ENCODE peak calls at places on chromosome 14, in nine cellular contexts. One of them, this sample, is unnamed.

GRCh38 chr14:88695873-88696272 is 96.9 kb downstream of the EML5 start:
- DNase-seq in T-cell: no peak
- DNase-seq in cardiac fibroblast: no peak
- DNase-seq in DMS153: no peak
- DNase-seq in uterus: no peak
- DNase-seq in GM13977: no peak
- DNase-seq in psoas muscle: no peak
- DNase-seq in activated CD4-positive, alpha-beta T cell treated with anti-CD3 and anti-CD28 coated beads, Interleukin-2, amount 50 U/mL, for 48 hours: no peak
- DNase-seq in NCI-H1694: no peak
- DNase-seq in this sample: no peak

GRCh38 chr14:102779574-102780315 is 2.5 kb downstream of the TRAF3 start:
- DNase-seq in T-cell: no peak
- DNase-seq in cardiac fibroblast: peak
- DNase-seq in DMS153: no peak
- DNase-seq in uterus: no peak
- DNase-seq in GM13977: no peak
- DNase-seq in psoas muscle: no peak
- DNase-seq in activated CD4-positive, alpha-beta T cell treated with anti-CD3 and anti-CD28 coated beads, Interleukin-2, amount 50 U/mL, for 48 hours: no peak
- DNase-seq in NCI-H1694: no peak
- DNase-seq in this sample: no peak

GRCh38 chr14:90545966-90546751 is 149.3 kb downstream of the CALM1 start:
- DNase-seq in T-cell: no peak
- DNase-seq in cardiac fibroblast: no peak
- DNase-seq in DMS153: no peak
- DNase-seq in uterus: no peak
- DNase-seq in GM13977: no peak
- DNase-seq in psoas muscle: peak
- DNase-seq in activated CD4-positive, alpha-beta T cell treated with anti-CD3 and anti-CD28 coated beads, Interleukin-2, amount 50 U/mL, for 48 hours: no peak
- DNase-seq in NCI-H1694: peak
- DNase-seq in this sample: no peak

GRCh38 chr14:99725774-99726537 is 41.9 kb downstream of the CYP46A1 start:
- DNase-seq in T-cell: no peak
- DNase-seq in cardiac fibroblast: no peak
- DNase-seq in DMS153: no peak
- DNase-seq in uterus: no peak
- DNase-seq in GM13977: no peak
- DNase-seq in psoas muscle: no peak
- DNase-seq in activated CD4-positive, alpha-beta T cell treated with anti-CD3 and anti-CD28 coated beads, Interleukin-2, amount 50 U/mL, for 48 hours: no peak
- DNase-seq in NCI-H1694: no peak
- DNase-seq in this sample: no peak

GRCh38 chr14:59534361-59534987 is 42.1 kb downstream of the CCDC175 start:
- DNase-seq in T-cell: no peak
- DNase-seq in cardiac fibroblast: no peak
- DNase-seq in DMS153: peak
- DNase-seq in uterus: no peak
- DNase-seq in GM13977: no peak
- DNase-seq in psoas muscle: no peak
- DNase-seq in activated CD4-positive, alpha-beta T cell treated with anti-CD3 and anti-CD28 coated beads, Interleukin-2, amount 50 U/mL, for 48 hours: no peak
- DNase-seq in NCI-H1694: no peak
- DNase-seq in this sample: no peak

GRCh38 chr14:100076133-100076532 is 10.9 kb downstream of the EVL start:
- DNase-seq in T-cell: peak
- DNase-seq in cardiac fibroblast: peak
- DNase-seq in DMS153: no peak
- DNase-seq in uterus: no peak
- DNase-seq in GM13977: peak
- DNase-seq in psoas muscle: peak
- DNase-seq in activated CD4-positive, alpha-beta T cell treated with anti-CD3 and anti-CD28 coated beads, Interleukin-2, amount 50 U/mL, for 48 hours: no peak
- DNase-seq in NCI-H1694: no peak
- DNase-seq in this sample: peak

GRCh38 chr14:92747701-92748258 is 647 bp downstream of the LGMN start:
- DNase-seq in T-cell: no peak
- DNase-seq in cardiac fibroblast: peak
- DNase-seq in DMS153: no peak
- DNase-seq in uterus: no peak
- DNase-seq in GM13977: peak
- DNase-seq in psoas muscle: no peak
- DNase-seq in activated CD4-positive, alpha-beta T cell treated with anti-CD3 and anti-CD28 coated beads, Interleukin-2, amount 50 U/mL, for 48 hours: no peak
- DNase-seq in NCI-H1694: no peak
- DNase-seq in this sample: no peak

GRCh38 chr14:42428996-42429395 is 822.3 kb downstream of the LRFN5 start:
- DNase-seq in T-cell: no peak
- DNase-seq in cardiac fibroblast: no peak
- DNase-seq in DMS153: no peak
- DNase-seq in uterus: no peak
- DNase-seq in GM13977: peak
- DNase-seq in psoas muscle: no peak
- DNase-seq in activated CD4-positive, alpha-beta T cell treated with anti-CD3 and anti-CD28 coated beads, Interleukin-2, amount 50 U/mL, for 48 hours: no peak
- DNase-seq in NCI-H1694: no peak
- DNase-seq in this sample: no peak

GRCh38 chr14:76236172-76237130 is 84.7 kb downstream of the GPATCH2L start:
- DNase-seq in T-cell: no peak
- DNase-seq in cardiac fibroblast: no peak
- DNase-seq in DMS153: no peak
- DNase-seq in uterus: no peak
- DNase-seq in GM13977: peak
- DNase-seq in psoas muscle: no peak
- DNase-seq in activated CD4-positive, alpha-beta T cell treated with anti-CD3 and anti-CD28 coated beads, Interleukin-2, amount 50 U/mL, for 48 hours: no peak
- DNase-seq in NCI-H1694: no peak
- DNase-seq in this sample: no peak

GRCh38 chr14:103735439-103735814 is 19.8 kb downstream of the ZFYVE21 start:
- DNase-seq in T-cell: no peak
- DNase-seq in cardiac fibroblast: no peak
- DNase-seq in DMS153: no peak
- DNase-seq in uterus: no peak
- DNase-seq in GM13977: no peak
- DNase-seq in psoas muscle: no peak
- DNase-seq in activated CD4-positive, alpha-beta T cell treated with anti-CD3 and anti-CD28 coated beads, Interleukin-2, amount 50 U/mL, for 48 hours: no peak
- DNase-seq in NCI-H1694: no peak
- DNase-seq in this sample: no peak

GRCh38 chr14:95363468-95363954 is 43.8 kb upstream of the CLMN start:
- DNase-seq in T-cell: no peak
- DNase-seq in cardiac fibroblast: no peak
- DNase-seq in DMS153: no peak
- DNase-seq in uterus: no peak
- DNase-seq in GM13977: peak
- DNase-seq in psoas muscle: no peak
- DNase-seq in activated CD4-positive, alpha-beta T cell treated with anti-CD3 and anti-CD28 coated beads, Interleukin-2, amount 50 U/mL, for 48 hours: no peak
- DNase-seq in NCI-H1694: no peak
- DNase-seq in this sample: no peak

GRCh38 chr14:31336646-31337045 is 83.7 kb downstream of the HEATR5A start:
- DNase-seq in T-cell: no peak
- DNase-seq in cardiac fibroblast: peak
- DNase-seq in DMS153: no peak
- DNase-seq in uterus: no peak
- DNase-seq in GM13977: no peak
- DNase-seq in psoas muscle: no peak
- DNase-seq in activated CD4-positive, alpha-beta T cell treated with anti-CD3 and anti-CD28 coated beads, Interleukin-2, amount 50 U/mL, for 48 hours: no peak
- DNase-seq in NCI-H1694: no peak
- DNase-seq in this sample: no peak

GRCh38 chr14:100361626-100362025 is 38.5 kb downstream of the SLC25A47 start:
- DNase-seq in T-cell: no peak
- DNase-seq in cardiac fibroblast: no peak
- DNase-seq in DMS153: no peak
- DNase-seq in uterus: no peak
- DNase-seq in GM13977: no peak
- DNase-seq in psoas muscle: no peak
- DNase-seq in activated CD4-positive, alpha-beta T cell treated with anti-CD3 and anti-CD28 coated beads, Interleukin-2, amount 50 U/mL, for 48 hours: no peak
- DNase-seq in NCI-H1694: no peak
- DNase-seq in this sample: no peak